ENCODE peak calls at places on chromosomes 7 and 10, in nine cellular contexts. D is substantia nigra; C is mucosa of gallbladder; G is keratinocyte; W is stimulated activated CD4-positive, alpha-beta T cell treated with anti-CD3 and anti-CD28 coated beads, Interleukin-2, amount 100 ng/mL, for 48 hours; F is psoas muscle; V is NCI-H1092 treated with DMSO at 0.1 percent for 48 hours; S is nephron progenitor cell; Z is WTC11. A is an unnamed sample.

GRCh38 chr7:113444281-113444680 is 325.9 kb upstream of the SMIM30 start:
- DNase-seq in D (no peak), C (no peak), G (no peak), W (no peak), F (no peak), V (no peak), S (no peak), Z (no peak), A (no peak)

GRCh38 chr10:103765981-103766380 is 89.4 kb downstream of the SH3PXD2A start:
- DNase-seq in D (no peak), C (peak), G (no peak), W (peak), F (no peak), V (no peak), S (no peak), Z (no peak), A (no peak)

GRCh38 chr10:3090914-3091313 is 23.6 kb downstream of the PFKP start:
- DNase-seq in D (peak), C (peak), G (no peak), W (no peak), F (no peak), V (peak), S (no peak), Z (no peak), A (peak)

GRCh38 chr7:149197675-149198074 is 2.3 kb downstream of the ZNF282 start:
- DNase-seq in D (no peak), C (no peak), G (no peak), W (no peak), F (no peak), V (no peak), S (no peak), Z (no peak), A (no peak)

GRCh38 chr7:35975851-35976454 is 175.1 kb downstream of the SEPTIN7 start:
- DNase-seq in D (no peak), C (peak), G (no peak), W (peak), F (no peak), V (peak), S (peak), Z (no peak), A (peak)

GRCh38 chr10:62926407-62926806 is 110.2 kb upstream of the EGR2 start:
- DNase-seq in D (no peak), C (no peak), G (no peak), W (no peak), F (no peak), V (no peak), S (no peak), Z (no peak), A (no peak)

GRCh38 chr7:34357068-34357467 is 300.9 kb upstream of the NPSR1 start:
- DNase-seq in D (no peak), C (no peak), G (no peak), W (no peak), F (no peak), V (no peak), S (no peak), Z (no peak), A (no peak)

GRCh38 chr10:98407744-98408241 is 7.2 kb downstream of the PYROXD2 start:
- DNase-seq in D (no peak), C (no peak), G (no peak), W (no peak), F (no peak), V (no peak), S (no peak), Z (no peak), A (no peak)

A was measured in head of caudate nucleus.